ENCODE peak calls at places on chromosomes 1 and 21, in six cellular contexts. P, R, U, O, J and T are unnamed samples.
A peak's percentile ranks its signal among the peaks of the same experiment; 100 is the strongest.

GRCh38 chr1:25068829-25069228 is 138.8 kb upstream of the RUNX3 start:
- DNase-seq in P (no peak), R (no peak), U (no peak), O (no peak), J (no peak), T (no peak)

GRCh38 chr21:31530918-31531705 is 128.4 kb upstream of the SOD1 start:
- DNase-seq in P (no peak), R (no peak), U (no peak), O (no peak), J (no peak), T (no peak)

GRCh38 chr1:53375440-53375839 is 47.6 kb upstream of the LRP8 start:
- DNase-seq in P (no peak), R (no peak), U (peak; percentile 13), O (peak; percentile 48), J (no peak), T (peak; percentile 55)

GRCh38 chr1:203368624-203369451 is 17.9 kb upstream of the FMOD start:
- DNase-seq in P (no peak), R (no peak), U (no peak), O (peak; percentile 85), J (peak; percentile 84), T (no peak)

GRCh38 chr1:205003358-205004145 is 39.5 kb upstream of the CNTN2 start:
- DNase-seq in P (no peak), R (no peak), U (no peak), O (no peak), J (no peak), T (no peak)

GRCh38 chr1:1047407-1047806 is 26.7 kb downstream of the RNF223 start:
- DNase-seq in P (no peak), R (no peak), U (no peak), O (no peak), J (no peak), T (no peak)

GRCh38 chr1:21508580-21509350 is 458 bp upstream of the ALPL start:
- DNase-seq in P (no peak), R (peak; percentile 50), U (peak; percentile 92), O (peak; percentile 78), J (peak; percentile 50), T (peak; percentile 81)

GRCh38 chr1:5933676-5934057 is 58.6 kb downstream of the NPHP4 start:
- DNase-seq in P (no peak), R (no peak), U (no peak), O (no peak), J (peak; percentile 56), T (no peak)

GRCh38 chr1:203628185-203628996 is 1.8 kb downstream of the ATP2B4 start:
- DNase-seq in P (peak; percentile 45), R (no peak), U (peak; percentile 81), O (peak; percentile 70), J (peak; percentile 57), T (peak; percentile 66)

DNA sequence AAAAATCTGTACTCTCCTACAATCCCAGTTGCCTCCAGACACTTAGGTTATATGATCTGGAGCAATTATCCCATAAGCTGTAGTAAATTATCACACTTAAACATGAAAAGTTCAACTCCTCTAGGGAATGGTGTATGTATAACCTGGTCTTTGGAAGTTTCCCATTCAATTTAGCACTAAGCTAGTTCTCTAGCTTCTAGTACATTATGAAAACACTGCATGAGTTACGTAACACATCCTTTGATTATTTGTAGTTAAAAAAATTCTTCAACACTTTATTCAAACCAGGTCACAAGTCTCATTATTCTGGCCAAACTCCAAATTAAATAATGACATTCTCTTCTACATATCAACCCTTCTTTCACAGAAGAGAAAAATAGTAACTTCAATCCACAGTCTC is 827.0 kb upstream of the ADAMTS5 start:
- DNase-seq in P (no peak), R (no peak), U (no peak), O (no peak), J (no peak), T (no peak)
- TF ChIP-seq CTCF in P (no peak), R (no peak), U (no peak), O (no peak), J (no peak), T (no peak)

GRCh38 chr1:22712502-22713271 is 2.0 kb downstream of the EPHB2 start:
- DNase-seq in P (no peak), R (no peak), U (no peak), O (no peak), J (peak; percentile 11), T (no peak)
- TF ChIP-seq CTCF in P (no peak), R (no peak), U (no peak), O (no peak), J (no peak), T (no peak)

DNA sequence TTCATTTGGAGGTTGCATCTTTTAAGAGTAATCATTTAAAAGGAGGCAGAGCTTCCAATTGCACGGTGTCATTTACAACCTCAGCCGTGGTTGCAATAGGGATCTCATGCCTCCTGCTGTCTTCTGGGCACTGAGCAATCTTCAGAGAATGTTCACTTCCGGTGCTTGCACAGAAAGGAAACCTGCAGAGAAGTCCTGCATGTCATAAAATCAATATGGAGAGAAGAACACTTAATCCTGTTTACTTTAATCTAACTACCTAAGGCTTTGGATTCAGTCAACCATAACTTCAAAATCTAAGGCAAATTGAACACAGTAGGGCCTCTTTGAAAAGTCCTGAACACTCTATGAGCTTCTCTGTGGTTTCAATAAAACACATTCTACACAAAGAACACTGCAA is 11.3 kb upstream of the MAP10 start:
- DNase-seq in P (peak; percentile 56), R (no peak), U (no peak), O (no peak), J (peak; percentile 40), T (no peak)
- TF ChIP-seq CTCF in P (peak; percentile 15), R (peak; percentile 33), U (no peak), O (peak; percentile 19), J (no peak), T (no peak)

GRCh38 chr1:211114446-211114845 is 19.5 kb downstream of the KCNH1 start:
- DNase-seq in P (no peak), R (no peak), U (no peak), O (no peak), J (no peak), T (no peak)

GRCh38 chr1:211113566-211113965 is 20.4 kb downstream of the KCNH1 start:
- DNase-seq in P (no peak), R (no peak), U (no peak), O (no peak), J (no peak), T (no peak)

DNA sequence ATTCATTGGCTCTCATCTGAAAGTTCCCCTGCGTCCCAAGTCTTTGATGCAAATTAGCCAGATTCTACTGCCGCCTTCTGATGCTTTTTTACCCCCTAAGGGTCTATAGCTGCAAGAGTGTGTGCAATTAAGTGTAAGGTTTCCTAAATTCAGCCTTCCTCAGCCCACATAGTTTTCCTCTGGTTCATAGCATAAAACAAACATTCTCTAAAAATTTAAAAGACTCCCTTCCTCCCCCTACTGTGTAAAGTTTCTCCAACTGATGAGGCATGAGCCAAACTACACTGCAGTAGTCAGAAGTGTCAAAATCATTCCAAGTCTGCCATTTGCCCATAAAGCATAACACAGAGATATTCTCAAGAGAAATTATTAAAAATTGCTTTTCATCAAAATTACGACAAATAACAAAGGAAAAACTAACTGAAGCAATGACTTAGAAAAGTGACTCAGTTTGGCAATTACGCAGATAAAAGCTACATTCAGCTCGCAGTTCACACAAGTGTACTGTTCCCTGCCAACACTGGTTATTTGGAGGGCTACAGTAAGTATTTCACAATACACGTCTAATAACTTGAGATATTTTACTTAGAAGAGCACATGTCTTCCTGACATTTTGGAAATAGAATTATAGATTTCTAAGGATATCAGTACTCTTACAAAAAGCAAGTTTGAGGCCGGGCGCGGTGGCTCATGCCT is 15.4 kb downstream of the KCNH1 start:
- DNase-seq in P (no peak), R (no peak), U (no peak), O (no peak), J (no peak), T (no peak)
- TF ChIP-seq CTCF in P (no peak), R (no peak), U (no peak), O (no peak), J (no peak), T (no peak)

GRCh38 chr1:114219247-114219872 is 65.7 kb upstream of the SYT6 start:
- DNase-seq in P (no peak), R (no peak), U (no peak), O (no peak), J (peak; percentile 9), T (no peak)
- TF ChIP-seq CTCF in P (peak; percentile 40), R (no peak), U (no peak), O (peak; percentile 25), J (peak; percentile 14), T (no peak)

DNA sequence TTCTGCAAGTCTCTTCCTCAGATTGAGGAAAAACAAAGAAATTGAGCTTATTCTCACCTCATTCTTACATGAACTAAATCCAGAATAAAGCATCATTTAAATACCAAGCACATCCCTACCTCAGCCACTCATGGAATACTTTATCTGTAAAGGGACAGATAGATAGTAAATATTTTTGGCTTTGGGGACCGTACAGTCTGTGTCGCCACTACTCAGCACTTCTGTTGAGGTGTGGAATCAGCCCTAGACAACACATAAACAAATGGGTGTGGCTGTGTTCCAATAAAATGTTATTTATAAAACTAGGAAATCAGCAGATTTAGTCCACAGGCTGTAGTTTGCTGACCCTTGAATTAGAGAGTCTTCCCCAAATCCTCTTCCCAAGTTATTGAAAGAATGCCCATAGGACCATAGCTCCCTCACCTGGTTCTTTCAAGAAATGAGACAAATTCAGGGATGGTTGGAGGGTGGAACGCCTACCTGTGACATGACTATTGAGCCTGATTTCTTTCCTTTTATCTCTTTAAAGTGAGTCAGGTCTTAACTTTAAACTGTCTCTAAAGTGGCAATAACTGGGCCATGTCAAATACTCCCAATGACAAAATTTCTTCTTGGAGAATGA is 878.5 kb downstream of the USP25 start:
- DNase-seq in P (no peak), R (no peak), U (no peak), O (no peak), J (peak; percentile 29), T (no peak)
- TF ChIP-seq CTCF in P (no peak), R (no peak), U (no peak), O (no peak), J (peak; percentile 25), T (no peak)

GRCh38 chr1:6987940-6988339 is 202.7 kb downstream of the CAMTA1 start:
- DNase-seq in P (no peak), R (no peak), U (no peak), O (no peak), J (no peak), T (no peak)
- TF ChIP-seq CTCF in P (no peak), R (no peak), U (no peak), O (no peak), J (no peak), T (peak; percentile 32)

GRCh38 chr1:23244362-23244761 is 27.1 kb upstream of the HTR1D start:
- DNase-seq in P (no peak), R (no peak), U (no peak), O (no peak), J (no peak), T (no peak)

GRCh38 chr1:23237516-23237915 is 20.2 kb upstream of the HTR1D start:
- DNase-seq in P (no peak), R (no peak), U (no peak), O (no peak), J (no peak), T (no peak)

GRCh38 chr1:23242414-23242813 is 25.1 kb upstream of the HTR1D start:
- DNase-seq in P (no peak), R (no peak), U (no peak), O (no peak), J (peak; percentile 18), T (no peak)

GRCh38 chr1:23239638-23240295 is 22.5 kb upstream of the HTR1D start:
- DNase-seq in P (no peak), R (no peak), U (no peak), O (no peak), J (no peak), T (no peak)

DNA sequence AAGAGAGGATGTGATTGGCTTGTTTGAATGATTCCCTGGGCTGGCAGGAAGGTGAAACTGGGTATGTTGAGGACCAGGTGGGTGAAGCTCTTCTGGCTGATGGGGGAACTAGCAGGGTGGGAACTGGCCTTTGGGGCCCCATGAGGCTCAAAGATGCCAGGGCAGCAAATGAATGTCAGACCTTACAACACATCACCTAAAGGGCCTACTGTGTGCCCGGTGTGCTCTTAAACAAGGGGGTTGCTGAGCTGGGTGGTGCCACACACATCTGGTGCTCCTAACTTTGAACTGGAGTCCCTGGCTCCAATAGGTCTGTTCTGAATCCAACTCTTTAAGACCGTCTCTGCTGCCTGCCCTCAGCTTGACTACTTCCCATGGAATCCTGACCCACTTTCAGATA is 21.3 kb upstream of the HTR1D start:
- DNase-seq in P (no peak), R (no peak), U (no peak), O (no peak), J (no peak), T (no peak)
- TF ChIP-seq CTCF in P (no peak), R (no peak), U (no peak), O (no peak), J (no peak), T (no peak)